ENCODE peak calls at places on chromosomes 16 and 17, in seven cellular contexts. U is GOT3, O is T1000, S is hippocampal formation, W is substantia nigra, A is head of caudate nucleus, E is NCI-H2029. N is an unnamed sample.
A peak's percentile ranks its signal among the peaks of the same experiment; 100 is the strongest.

GRCh38 chr16:5064915-5065314 is 841 bp downstream of the C16orf89 start:
- DNase-seq in U (no peak), O (no peak), S (no peak), W (no peak), A (no peak), E (peak; percentile 54), N (peak; percentile 10)

GRCh38 chr17:17017343-17018014 is 24.8 kb upstream of the MPRIP start:
- DNase-seq in U (no peak), O (no peak), S (no peak), W (no peak), A (no peak), E (no peak), N (no peak)

GRCh38 chr16:86566966-86567700 is 504 bp downstream of the FOXC2 start:
- DNase-seq in U (no peak), O (peak; percentile 64), S (no peak), W (no peak), A (no peak), E (no peak), N (no peak)

GRCh38 chr16:66469291-66469931 is 42.3 kb downstream of the BEAN1 start:
- DNase-seq in U (no peak), O (no peak), S (no peak), W (no peak), A (no peak), E (no peak), N (no peak)

GRCh38 chr16:12225816-12226480 is 249.4 kb downstream of the SNX29 start:
- DNase-seq in U (no peak), O (no peak), S (no peak), W (no peak), A (no peak), E (no peak), N (no peak)

GRCh38 chr16:87538594-87538993 is 45.8 kb upstream of the ZCCHC14 start:
- DNase-seq in U (no peak), O (no peak), S (no peak), W (no peak), A (no peak), E (no peak), N (no peak)

GRCh38 chr17:80327518-80327917 is 66.9 kb downstream of the RNF213 start:
- DNase-seq in U (no peak), O (no peak), S (no peak), W (no peak), A (no peak), E (no peak), N (no peak)

GRCh38 chr16:17474037-17474436 is 3.3 kb upstream of the XYLT1 start:
- DNase-seq in U (no peak), O (peak; percentile 67), S (no peak), W (no peak), A (no peak), E (no peak), N (no peak)

GRCh38 chr16:85915125-85915845 is 16.3 kb downstream of the IRF8 start:
- DNase-seq in U (no peak), O (no peak), S (no peak), W (no peak), A (no peak), E (no peak), N (no peak)

GRCh38 chr17:81384929-81385319 is 10.3 kb upstream of the BAHCC1 start:
- DNase-seq in U (no peak), O (no peak), S (no peak), W (no peak), A (no peak), E (no peak), N (no peak)

GRCh38 chr16:57994778-57995177 is 5.7 kb downstream of the ZNF319 start:
- DNase-seq in U (no peak), O (no peak), S (no peak), W (no peak), A (no peak), E (no peak), N (peak; percentile 40)

GRCh38 chr16:19316846-19317245 is 31.3 kb downstream of the CLEC19A start:
- DNase-seq in U (no peak), O (no peak), S (no peak), W (no peak), A (no peak), E (no peak), N (no peak)

GRCh38 chr17:1639549-1639948 is 6.0 kb downstream of the SCARF1 start:
- DNase-seq in U (no peak), O (no peak), S (no peak), W (no peak), A (no peak), E (peak; percentile 68), N (no peak)

GRCh38 chr16:88116121-88116900 is 165.1 kb downstream of the BANP start:
- DNase-seq in U (no peak), O (no peak), S (no peak), W (no peak), A (no peak), E (peak; percentile 9), N (no peak)

GRCh38 chr17:27559996-27560481 is 70.9 kb upstream of the LGALS9 start:
- DNase-seq in U (no peak), O (no peak), S (no peak), W (no peak), A (peak; percentile 30), E (peak; percentile 26), N (peak; percentile 63)

GRCh38 chr17:2487306-2487705 is 24.4 kb downstream of the METTL16 start:
- DNase-seq in U (no peak), O (no peak), S (no peak), W (no peak), A (no peak), E (no peak), N (peak; percentile 38)

GRCh38 chr16:53950677-53951076 is 246.7 kb downstream of the FTO start:
- DNase-seq in U (no peak), O (no peak), S (no peak), W (no peak), A (no peak), E (peak; percentile 55), N (no peak)

GRCh38 chr17:20280832-20281231 is 186.5 kb downstream of the LGALS9B start:
- DNase-seq in U (no peak), O (no peak), S (no peak), W (no peak), A (no peak), E (no peak), N (no peak)

GRCh38 chr17:81420769-81421462 is 25.7 kb downstream of the BAHCC1 start:
- DNase-seq in U (no peak), O (no peak), S (peak; percentile 86), W (peak; percentile 71), A (peak; percentile 92), E (peak; percentile 22), N (no peak)